ENCODE peak calls at places on chromosome 12, in ten cellular contexts. One of them, this sample, is unnamed.

GRCh38 chr12:92505373-92506340 is 197.1 kb upstream of the PLEKHG7 start:
- DNase-seq in EH: peak
- DNase-seq in putamen: peak
- DNase-seq in cerebellar cortex: peak
- DNase-seq in fibroblast of gingiva: peak
- DNase-seq in astrocyte of the spinal cord: peak
- DNase-seq in GM13977: no peak
- DNase-seq in effector CD4-positive, alpha-beta T cell: peak
- DNase-seq in brain microvascular endothelial cell: peak
- DNase-seq in transverse colon: peak
- DNase-seq in this sample: peak

GRCh38 chr12:6538420-6539275 is 4.3 kb downstream of the GAPDH start:
- DNase-seq in effector CD4-positive, alpha-beta T cell: no peak
- DNase-seq in fibroblast of gingiva: peak
- DNase-seq in transverse colon: no peak
- DNase-seq in putamen: no peak
- DNase-seq in EH: peak
- DNase-seq in brain microvascular endothelial cell: no peak
- DNase-seq in GM13977: no peak
- DNase-seq in astrocyte of the spinal cord: no peak
- DNase-seq in cerebellar cortex: peak
- DNase-seq in this sample: no peak

GRCh38 chr12:14384783-14385638 is 19.5 kb downstream of the ATF7IP start:
- DNase-seq in putamen: peak
- DNase-seq in brain microvascular endothelial cell: peak
- DNase-seq in cerebellar cortex: peak
- DNase-seq in astrocyte of the spinal cord: peak
- DNase-seq in fibroblast of gingiva: peak
- DNase-seq in effector CD4-positive, alpha-beta T cell: peak
- DNase-seq in EH: peak
- DNase-seq in GM13977: peak
- DNase-seq in transverse colon: peak
- DNase-seq in this sample: peak

GRCh38 chr12:4037747-4038312 is 164.6 kb upstream of the PARP11 start:
- DNase-seq in transverse colon: peak
- DNase-seq in astrocyte of the spinal cord: peak
- DNase-seq in brain microvascular endothelial cell: peak
- DNase-seq in EH: peak
- DNase-seq in cerebellar cortex: peak
- DNase-seq in GM13977: no peak
- DNase-seq in fibroblast of gingiva: peak
- DNase-seq in effector CD4-positive, alpha-beta T cell: no peak
- DNase-seq in putamen: peak
- DNase-seq in this sample: peak

GRCh38 chr12:48965447-48965846 is 6.1 kb downstream of the WNT10B start:
- DNase-seq in astrocyte of the spinal cord: no peak
- DNase-seq in fibroblast of gingiva: no peak
- DNase-seq in putamen: no peak
- DNase-seq in effector CD4-positive, alpha-beta T cell: no peak
- DNase-seq in EH: peak
- DNase-seq in cerebellar cortex: peak
- DNase-seq in transverse colon: no peak
- DNase-seq in GM13977: no peak
- DNase-seq in brain microvascular endothelial cell: no peak
- DNase-seq in this sample: no peak

GRCh38 chr12:128959931-128960330 is 106.7 kb downstream of the GLT1D1 start:
- DNase-seq in transverse colon: no peak
- DNase-seq in effector CD4-positive, alpha-beta T cell: no peak
- DNase-seq in GM13977: no peak
- DNase-seq in brain microvascular endothelial cell: no peak
- DNase-seq in cerebellar cortex: no peak
- DNase-seq in astrocyte of the spinal cord: no peak
- DNase-seq in putamen: no peak
- DNase-seq in EH: no peak
- DNase-seq in fibroblast of gingiva: no peak
- DNase-seq in this sample: no peak

GRCh38 chr12:122878780-122879612 is 16.9 kb downstream of the VPS37B start:
- DNase-seq in effector CD4-positive, alpha-beta T cell: no peak
- DNase-seq in putamen: no peak
- DNase-seq in transverse colon: no peak
- DNase-seq in EH: no peak
- DNase-seq in cerebellar cortex: no peak
- DNase-seq in astrocyte of the spinal cord: no peak
- DNase-seq in brain microvascular endothelial cell: no peak
- DNase-seq in GM13977: no peak
- DNase-seq in fibroblast of gingiva: no peak
- DNase-seq in this sample: no peak

GRCh38 chr12:26010293-26010821 is 51.9 kb downstream of the RASSF8 start:
- DNase-seq in EH: peak
- DNase-seq in fibroblast of gingiva: peak
- DNase-seq in astrocyte of the spinal cord: peak
- DNase-seq in transverse colon: no peak
- DNase-seq in brain microvascular endothelial cell: no peak
- DNase-seq in cerebellar cortex: no peak
- DNase-seq in effector CD4-positive, alpha-beta T cell: no peak
- DNase-seq in putamen: no peak
- DNase-seq in GM13977: no peak
- DNase-seq in this sample: no peak

GRCh38 chr12:49637401-49637800 is 14.0 kb downstream of the PRPF40B start:
- DNase-seq in brain microvascular endothelial cell: no peak
- DNase-seq in astrocyte of the spinal cord: no peak
- DNase-seq in effector CD4-positive, alpha-beta T cell: no peak
- DNase-seq in EH: no peak
- DNase-seq in cerebellar cortex: peak
- DNase-seq in putamen: no peak
- DNase-seq in GM13977: no peak
- DNase-seq in transverse colon: no peak
- DNase-seq in fibroblast of gingiva: no peak
- DNase-seq in this sample: no peak

GRCh38 chr12:14460212-14460841 is 94.8 kb downstream of the ATF7IP start:
- DNase-seq in transverse colon: no peak
- DNase-seq in brain microvascular endothelial cell: no peak
- DNase-seq in EH: no peak
- DNase-seq in astrocyte of the spinal cord: no peak
- DNase-seq in GM13977: no peak
- DNase-seq in fibroblast of gingiva: no peak
- DNase-seq in effector CD4-positive, alpha-beta T cell: no peak
- DNase-seq in cerebellar cortex: no peak
- DNase-seq in putamen: no peak
- DNase-seq in this sample: no peak

GRCh38 chr12:108806921-108807320 is 50.5 kb downstream of the SSH1 start:
- DNase-seq in fibroblast of gingiva: no peak
- DNase-seq in cerebellar cortex: no peak
- DNase-seq in EH: peak
- DNase-seq in brain microvascular endothelial cell: no peak
- DNase-seq in putamen: no peak
- DNase-seq in effector CD4-positive, alpha-beta T cell: no peak
- DNase-seq in transverse colon: no peak
- DNase-seq in GM13977: no peak
- DNase-seq in astrocyte of the spinal cord: no peak
- DNase-seq in this sample: no peak

GRCh38 chr12:26056335-26056734 is 68.5 kb downstream of the BHLHE41 start:
- DNase-seq in brain microvascular endothelial cell: peak
- DNase-seq in astrocyte of the spinal cord: peak
- DNase-seq in GM13977: no peak
- DNase-seq in putamen: no peak
- DNase-seq in fibroblast of gingiva: peak
- DNase-seq in cerebellar cortex: peak
- DNase-seq in effector CD4-positive, alpha-beta T cell: no peak
- DNase-seq in transverse colon: no peak
- DNase-seq in EH: peak
- DNase-seq in this sample: peak

GRCh38 chr12:45654002-45654401 is 75.5 kb upstream of the ARID2 start:
- DNase-seq in putamen: no peak
- DNase-seq in GM13977: no peak
- DNase-seq in transverse colon: no peak
- DNase-seq in EH: no peak
- DNase-seq in astrocyte of the spinal cord: no peak
- DNase-seq in fibroblast of gingiva: no peak
- DNase-seq in brain microvascular endothelial cell: no peak
- DNase-seq in effector CD4-positive, alpha-beta T cell: no peak
- DNase-seq in cerebellar cortex: no peak
- DNase-seq in this sample: no peak

GRCh38 chr12:16473610-16474326 is 126.3 kb downstream of the MGST1 start:
- DNase-seq in cerebellar cortex: no peak
- DNase-seq in effector CD4-positive, alpha-beta T cell: no peak
- DNase-seq in fibroblast of gingiva: peak
- DNase-seq in astrocyte of the spinal cord: peak
- DNase-seq in brain microvascular endothelial cell: no peak
- DNase-seq in EH: no peak
- DNase-seq in putamen: no peak
- DNase-seq in transverse colon: no peak
- DNase-seq in GM13977: no peak
- DNase-seq in this sample: peak

GRCh38 chr12:104921340-104921739 is 36.8 kb downstream of the SLC41A2 start:
- DNase-seq in cerebellar cortex: no peak
- DNase-seq in effector CD4-positive, alpha-beta T cell: no peak
- DNase-seq in GM13977: no peak
- DNase-seq in transverse colon: no peak
- DNase-seq in EH: no peak
- DNase-seq in brain microvascular endothelial cell: no peak
- DNase-seq in fibroblast of gingiva: no peak
- DNase-seq in astrocyte of the spinal cord: no peak
- DNase-seq in putamen: no peak
- DNase-seq in this sample: no peak

GRCh38 chr12:1993341-1993740 is 10.9 kb downstream of the DCP1B start:
- DNase-seq in transverse colon: no peak
- DNase-seq in EH: peak
- DNase-seq in astrocyte of the spinal cord: peak
- DNase-seq in putamen: no peak
- DNase-seq in GM13977: no peak
- DNase-seq in fibroblast of gingiva: peak
- DNase-seq in brain microvascular endothelial cell: peak
- DNase-seq in effector CD4-positive, alpha-beta T cell: no peak
- DNase-seq in cerebellar cortex: no peak
- DNase-seq in this sample: peak

GRCh38 chr12:102067574-102068258 is 5.9 kb upstream of the WASHC3 start:
- DNase-seq in GM13977: no peak
- DNase-seq in putamen: no peak
- DNase-seq in EH: peak
- DNase-seq in transverse colon: no peak
- DNase-seq in brain microvascular endothelial cell: no peak
- DNase-seq in astrocyte of the spinal cord: peak
- DNase-seq in effector CD4-positive, alpha-beta T cell: no peak
- DNase-seq in fibroblast of gingiva: peak
- DNase-seq in cerebellar cortex: no peak
- DNase-seq in this sample: peak

GRCh38 chr12:124336184-124336437 is 41.2 kb downstream of the RFLNA start:
- DNase-seq in astrocyte of the spinal cord: no peak
- DNase-seq in fibroblast of gingiva: no peak
- DNase-seq in brain microvascular endothelial cell: no peak
- DNase-seq in effector CD4-positive, alpha-beta T cell: no peak
- DNase-seq in putamen: no peak
- DNase-seq in EH: no peak
- DNase-seq in cerebellar cortex: no peak
- DNase-seq in GM13977: no peak
- DNase-seq in transverse colon: no peak
- DNase-seq in this sample: no peak

GRCh38 chr12:110590806-110591326 is 7.7 kb upstream of the PPTC7 start:
- DNase-seq in brain microvascular endothelial cell: no peak
- DNase-seq in EH: peak
- DNase-seq in cerebellar cortex: peak
- DNase-seq in transverse colon: no peak
- DNase-seq in effector CD4-positive, alpha-beta T cell: no peak
- DNase-seq in fibroblast of gingiva: peak
- DNase-seq in putamen: peak
- DNase-seq in GM13977: peak
- DNase-seq in astrocyte of the spinal cord: peak
- DNase-seq in this sample: peak

This sample was measured in stromal cell of bone marrow.